ENCODE peak calls at places on chromosomes 16 and 17, in six cellular contexts. One of them, this sample, is unnamed.

GRCh38 chr16:83215417-83216001 is 588.7 kb downstream of the CDH13 start:
- DNase-seq in uterus: no peak
- DNase-seq in adrenal gland: no peak
- DNase-seq in stomach: peak; percentile 39
- DNase-seq in spleen: no peak
- DNase-seq in body of pancreas: no peak
- DNase-seq in this sample: no peak

GRCh38 chr17:43199633-43200032 is 12.0 kb upstream of the TMEM106A start:
- DNase-seq in adrenal gland: no peak
- DNase-seq in body of pancreas: no peak
- DNase-seq in spleen: no peak
- DNase-seq in stomach: no peak
- DNase-seq in uterus: no peak
- DNase-seq in this sample: no peak

GRCh38 chr17:74737299-74738050 is 419 bp downstream of the RAB37 start:
- DNase-seq in body of pancreas: peak; percentile 20
- DNase-seq in adrenal gland: no peak
- DNase-seq in stomach: no peak
- DNase-seq in spleen: peak; percentile 88
- DNase-seq in uterus: no peak
- DNase-seq in this sample: no peak

GRCh38 chr16:84396537-84397008 is 28.2 kb downstream of the ATP2C2 start:
- DNase-seq in adrenal gland: no peak
- DNase-seq in spleen: no peak
- DNase-seq in body of pancreas: no peak
- DNase-seq in stomach: no peak
- DNase-seq in uterus: no peak
- DNase-seq in this sample: no peak

GRCh38 chr17:69870091-69870530 is 204.9 kb upstream of the KCNJ16 start:
- DNase-seq in uterus: no peak
- DNase-seq in spleen: no peak
- DNase-seq in body of pancreas: no peak
- DNase-seq in stomach: no peak
- DNase-seq in adrenal gland: no peak
- DNase-seq in this sample: no peak

GRCh38 chr16:19128454-19129210 is 14.9 kb downstream of the ITPRIPL2 start:
- DNase-seq in stomach: no peak
- DNase-seq in body of pancreas: no peak
- DNase-seq in uterus: no peak
- DNase-seq in spleen: no peak
- DNase-seq in adrenal gland: no peak
- DNase-seq in this sample: no peak

GRCh38 chr17:35493040-35493439 is 44.4 kb downstream of the SLFN12L start:
- DNase-seq in spleen: no peak
- DNase-seq in adrenal gland: no peak
- DNase-seq in uterus: no peak
- DNase-seq in stomach: no peak
- DNase-seq in body of pancreas: no peak
- DNase-seq in this sample: no peak

GRCh38 chr17:45895304-45895968 is 1.1 kb downstream of the MAPT start:
- DNase-seq in adrenal gland: peak; percentile 79
- DNase-seq in stomach: no peak
- DNase-seq in body of pancreas: no peak
- DNase-seq in uterus: peak; percentile 19
- DNase-seq in spleen: no peak
- DNase-seq in this sample: no peak

GRCh38 chr16:50613281-50613991 is 65.2 kb downstream of the NKD1 start:
- DNase-seq in body of pancreas: no peak
- DNase-seq in adrenal gland: no peak
- DNase-seq in uterus: peak; percentile 79
- DNase-seq in stomach: no peak
- DNase-seq in spleen: no peak
- DNase-seq in this sample: no peak

DNA sequence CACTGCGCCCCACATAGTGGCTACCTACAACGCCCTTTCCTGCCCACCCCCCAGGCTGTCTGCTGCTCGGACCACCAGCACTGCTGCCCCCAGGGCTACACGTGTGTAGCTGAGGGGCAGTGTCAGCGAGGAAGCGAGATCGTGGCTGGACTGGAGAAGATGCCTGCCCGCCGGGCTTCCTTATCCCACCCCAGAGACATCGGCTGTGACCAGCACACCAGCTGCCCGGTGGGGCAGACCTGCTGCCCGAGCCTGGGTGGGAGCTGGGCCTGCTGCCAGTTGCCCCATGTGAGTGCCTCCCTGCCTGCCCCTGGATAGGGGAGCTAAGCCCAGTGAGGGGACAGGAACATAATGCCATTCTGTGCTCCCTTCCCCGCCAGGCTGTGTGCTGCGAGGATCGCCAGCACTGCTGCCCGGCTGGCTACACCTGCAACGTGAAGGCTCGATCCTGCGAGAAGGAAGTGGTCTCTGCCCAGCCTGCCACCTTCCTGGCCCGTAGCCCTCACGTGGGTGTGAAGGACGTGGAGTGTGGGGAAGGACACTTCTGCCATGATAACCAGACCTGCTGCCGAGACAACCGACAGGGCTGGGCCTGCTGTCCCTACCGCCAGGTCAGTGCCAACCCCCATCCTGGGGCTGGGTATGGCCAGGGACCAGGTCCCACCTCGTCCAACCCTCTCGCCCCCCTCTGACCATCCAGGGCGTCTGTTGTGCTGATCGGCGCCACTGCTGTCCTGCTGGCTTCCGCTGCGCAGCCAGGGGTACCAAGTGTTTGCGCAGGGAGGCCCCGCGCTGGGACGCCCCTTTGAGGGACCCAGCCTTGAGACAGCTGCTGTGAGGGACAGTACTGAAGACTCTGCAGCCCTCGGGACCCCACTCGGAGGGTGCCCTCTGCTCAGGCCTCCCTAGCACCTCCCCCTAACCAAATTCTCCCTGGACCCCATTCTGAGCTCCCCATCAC is 7.1 kb downstream of the GRN start:
- DNase-seq in body of pancreas: no peak
- DNase-seq in spleen: no peak
- DNase-seq in stomach: no peak
- DNase-seq in uterus: peak; percentile 20
- DNase-seq in adrenal gland: no peak
- DNase-seq in this sample: no peak
- H3K4me3 ChIP-seq in body of pancreas: no peak overlapping the region
- H3K4me3 ChIP-seq in spleen: no peak overlapping the region
- H3K4me3 ChIP-seq in stomach: no peak overlapping the region
- H3K4me3 ChIP-seq in uterus: no peak overlapping the region
- H3K4me3 ChIP-seq in adrenal gland: no peak overlapping the region
- H3K4me3 ChIP-seq in this sample: no peak overlapping the region

DNA sequence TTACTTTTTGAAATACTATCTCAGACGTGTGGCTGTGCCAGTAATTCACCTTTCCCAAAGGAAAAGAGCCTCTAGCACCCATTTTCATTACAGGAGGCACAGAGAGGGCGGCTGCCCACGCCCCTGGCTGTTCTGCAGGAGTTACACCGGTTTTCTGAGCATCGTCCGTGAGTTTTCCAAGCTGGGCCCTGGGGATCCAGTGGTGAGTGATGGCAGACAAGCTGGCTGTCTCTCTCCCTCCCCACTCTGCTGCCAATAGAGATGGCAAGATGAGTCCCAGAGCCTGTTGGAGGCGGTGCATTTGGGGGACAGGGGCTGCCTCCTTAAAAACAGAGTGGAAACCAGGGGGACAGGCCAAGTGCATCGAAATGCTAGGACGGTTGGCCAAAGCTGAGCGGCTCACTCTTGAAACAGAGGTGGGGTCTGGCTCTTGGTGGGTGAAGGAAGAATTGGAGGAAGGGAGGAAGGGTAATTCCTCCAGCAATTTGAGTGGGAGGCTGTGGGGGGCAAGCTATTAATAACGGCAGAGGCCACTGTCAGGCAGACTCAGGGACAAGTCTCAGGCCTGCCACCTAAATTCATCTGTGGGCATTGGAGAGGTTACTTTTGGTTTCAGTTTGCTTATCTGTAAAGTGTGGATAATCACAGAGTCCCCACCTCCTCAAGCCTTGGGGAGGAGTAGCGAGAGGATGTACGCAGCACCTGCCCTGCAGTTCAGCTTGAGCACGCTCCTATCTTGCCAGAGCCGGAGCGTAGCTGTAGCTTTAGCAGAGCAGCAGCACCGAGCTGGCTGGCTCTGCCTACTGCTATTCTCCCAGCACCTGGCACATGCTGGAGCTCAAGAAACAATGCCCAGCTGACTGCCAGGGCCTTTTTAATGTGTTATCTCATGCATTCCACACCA is 7.5 kb upstream of the NOS2 start:
- DNase-seq in uterus: no peak
- DNase-seq in adrenal gland: peak; percentile 70
- DNase-seq in stomach: peak; percentile 49
- DNase-seq in body of pancreas: peak; percentile 43
- DNase-seq in spleen: peak; percentile 86
- DNase-seq in this sample: no peak
- TF ChIP-seq POLR2A in uterus: no peak
- TF ChIP-seq POLR2A in adrenal gland: no peak
- TF ChIP-seq POLR2A in stomach: no peak
- TF ChIP-seq POLR2A in body of pancreas: no peak
- TF ChIP-seq POLR2A in spleen: no peak
- TF ChIP-seq POLR2A in this sample: no peak

GRCh38 chr17:39450051-39450450 is 1.0 kb downstream of the MED1 start:
- DNase-seq in uterus: no peak
- DNase-seq in spleen: no peak
- DNase-seq in body of pancreas: no peak
- DNase-seq in adrenal gland: no peak
- DNase-seq in stomach: no peak
- DNase-seq in this sample: no peak
- H3K4me3 ChIP-seq in uterus: no peak overlapping the region
- H3K4me3 ChIP-seq in spleen: peak overlapping the region; percentile 83
- H3K4me3 ChIP-seq in body of pancreas: no peak overlapping the region
- H3K4me3 ChIP-seq in adrenal gland: no peak overlapping the region
- H3K4me3 ChIP-seq in stomach: peak overlapping the region; percentile 80
- H3K4me3 ChIP-seq in this sample: peak overlapping the region; percentile 75

GRCh38 chr17:40319651-40320550 is 10.9 kb downstream of the RARA start:
- DNase-seq in body of pancreas: no peak
- DNase-seq in stomach: peak; percentile 59
- DNase-seq in uterus: peak; percentile 48
- DNase-seq in adrenal gland: no peak
- DNase-seq in spleen: peak; percentile 93
- DNase-seq in this sample: no peak

GRCh38 chr17:40317345-40317873 is 8.4 kb downstream of the RARA start:
- DNase-seq in uterus: peak; percentile 62
- DNase-seq in stomach: peak; percentile 50
- DNase-seq in spleen: peak; percentile 78
- DNase-seq in body of pancreas: peak; percentile 56
- DNase-seq in adrenal gland: peak; percentile 75
- DNase-seq in this sample: no peak

GRCh38 chr17:40318835-40319332 is 9.9 kb downstream of the RARA start:
- DNase-seq in stomach: no peak
- DNase-seq in adrenal gland: no peak
- DNase-seq in uterus: peak; percentile 45
- DNase-seq in spleen: peak; percentile 86
- DNase-seq in body of pancreas: no peak
- DNase-seq in this sample: no peak

GRCh38 chr17:40316571-40317344 is 7.8 kb downstream of the RARA start:
- DNase-seq in body of pancreas: peak; percentile 67
- DNase-seq in stomach: peak; percentile 45
- DNase-seq in adrenal gland: peak; percentile 80
- DNase-seq in spleen: peak; percentile 84
- DNase-seq in uterus: peak; percentile 82
- DNase-seq in this sample: no peak

DNA sequence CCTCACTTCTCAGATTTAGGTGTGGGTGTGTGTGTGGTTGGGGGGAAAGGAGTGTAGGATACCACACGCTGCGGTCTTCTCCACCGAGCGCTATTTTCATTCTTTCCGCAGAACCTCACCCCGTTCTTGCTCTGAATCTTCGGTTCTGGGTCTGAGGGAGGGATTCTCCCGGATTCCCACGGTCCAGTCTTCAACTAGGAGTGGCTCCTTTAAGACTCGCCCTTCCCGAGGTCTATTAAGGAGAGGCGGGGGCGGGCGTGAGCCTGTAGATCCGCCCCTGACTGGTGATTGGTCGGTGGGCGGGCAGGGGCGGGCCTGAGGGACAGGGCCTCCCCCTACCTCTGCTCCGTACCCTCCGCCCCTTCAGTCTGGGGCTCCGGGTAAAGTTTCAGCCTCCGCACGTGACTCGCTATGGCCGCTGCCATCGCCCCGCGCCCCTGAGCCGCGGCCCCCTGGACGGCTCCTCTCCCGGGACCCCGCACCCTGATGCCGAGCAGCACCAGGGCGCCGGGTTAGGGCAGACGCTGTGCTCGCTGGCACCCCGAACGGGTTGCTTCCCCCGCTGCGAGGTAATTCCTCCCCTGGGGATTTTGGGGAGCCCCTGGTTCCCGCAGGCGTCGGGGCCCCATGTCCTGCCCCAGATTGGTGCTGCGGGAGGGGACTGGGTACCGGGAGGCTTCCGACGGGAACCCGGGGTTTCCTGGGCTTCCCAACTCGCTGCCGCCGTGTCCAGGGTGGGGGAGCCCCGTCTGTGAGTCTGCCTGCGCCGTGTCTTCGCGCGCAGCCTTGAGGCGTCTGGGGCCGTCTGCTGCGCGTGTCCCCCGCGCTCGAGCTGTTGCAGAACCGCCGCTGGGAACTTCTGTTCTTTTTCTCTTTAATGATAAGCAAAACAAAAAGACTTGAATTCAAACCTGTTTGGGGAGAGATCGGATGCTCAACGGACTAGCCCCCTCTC is 9.2 kb downstream of the RARA start:
- DNase-seq in adrenal gland: peak; percentile 98
- DNase-seq in stomach: peak; percentile 97
- DNase-seq in spleen: peak; percentile 99
- DNase-seq in uterus: peak; percentile 96
- DNase-seq in body of pancreas: peak; percentile 96
- DNase-seq in this sample: peak; percentile 98
- TF ChIP-seq POLR2A in adrenal gland: peak; percentile 26
- TF ChIP-seq POLR2A in stomach: no peak
- TF ChIP-seq POLR2A in spleen: peak; percentile 16
- TF ChIP-seq POLR2A in uterus: peak; percentile 78
- TF ChIP-seq POLR2A in body of pancreas: peak; percentile 65
- TF ChIP-seq POLR2A in this sample: peak; percentile 82

GRCh38 chr16:24174504-24174903 is 81.6 kb upstream of the CACNG3 start:
- DNase-seq in body of pancreas: no peak
- DNase-seq in uterus: no peak
- DNase-seq in spleen: no peak
- DNase-seq in stomach: no peak
- DNase-seq in adrenal gland: no peak
- DNase-seq in this sample: no peak
- H3K4me3 ChIP-seq in body of pancreas: no peak overlapping the region
- H3K4me3 ChIP-seq in uterus: no peak overlapping the region
- H3K4me3 ChIP-seq in spleen: no peak overlapping the region
- H3K4me3 ChIP-seq in stomach: no peak overlapping the region
- H3K4me3 ChIP-seq in adrenal gland: no peak overlapping the region
- H3K4me3 ChIP-seq in this sample: no peak overlapping the region

GRCh38 chr16:68259421-68259820 is 4.9 kb upstream of the SLC7A6 start:
- DNase-seq in body of pancreas: no peak
- DNase-seq in stomach: no peak
- DNase-seq in adrenal gland: no peak
- DNase-seq in uterus: no peak
- DNase-seq in spleen: no peak
- DNase-seq in this sample: no peak

GRCh38 chr16:68265078-68265925 is 976 bp downstream of the SLC7A6 start:
- DNase-seq in uterus: peak; percentile 57
- DNase-seq in stomach: peak; percentile 70
- DNase-seq in spleen: no peak
- DNase-seq in adrenal gland: peak; percentile 91
- DNase-seq in body of pancreas: peak; percentile 42
- DNase-seq in this sample: peak; percentile 93

GRCh38 chr16:68263559-68264127 is 683 bp upstream of the SLC7A6 start:
- DNase-seq in adrenal gland: no peak
- DNase-seq in stomach: no peak
- DNase-seq in body of pancreas: no peak
- DNase-seq in uterus: no peak
- DNase-seq in spleen: no peak
- DNase-seq in this sample: no peak

GRCh38 chr16:68267612-68268405 is 3.5 kb downstream of the SLC7A6 start:
- DNase-seq in adrenal gland: no peak
- DNase-seq in spleen: no peak
- DNase-seq in uterus: no peak
- DNase-seq in body of pancreas: no peak
- DNase-seq in stomach: no peak
- DNase-seq in this sample: no peak

GRCh38 chr16:68264128-68265077 is at the start of gene SLC7A6:
- DNase-seq in uterus: peak; percentile 74
- DNase-seq in body of pancreas: peak; percentile 68
- DNase-seq in adrenal gland: peak; percentile 86
- DNase-seq in spleen: peak; percentile 95
- DNase-seq in stomach: peak; percentile 79
- DNase-seq in this sample: peak; percentile 93
- TF ChIP-seq POLR2A in uterus: peak; percentile 78
- TF ChIP-seq POLR2A in body of pancreas: peak; percentile 8
- TF ChIP-seq POLR2A in adrenal gland: peak; percentile 34
- TF ChIP-seq POLR2A in spleen: peak; percentile 37
- TF ChIP-seq POLR2A in stomach: no peak
- TF ChIP-seq POLR2A in this sample: peak; percentile 80

This sample was measured in esophagus muscularis mucosa.